ENCODE peak calls at places on chromosomes 13 and 19, in ten cellular contexts. U is hepatocyte, D is HFF-Myc, Q is neural progenitor cell, Z is right lobe of liver, Y is fibroblast of pulmonary artery, X is H1, B is natural killer cell, S is AG04449, O is A549. R is an unnamed sample.
A peak's percentile ranks its signal among the peaks of the same experiment; 100 is the strongest.

GRCh38 chr19:53812335-53812734 is 11.8 kb downstream of the NLRP12 start:
- DNase-seq in X (peak; percentile 54), Y (no peak), B (no peak), O (no peak), Z (no peak), Q (peak; percentile 41), U (no peak), D (no peak), S (no peak), R (no peak)

GRCh38 chr19:40274585-40275544 is 10.3 kb downstream of the AKT2 start:
- DNase-seq in X (no peak), Y (no peak), D (no peak), Q (no peak), Z (no peak), U (peak; percentile 2), S (no peak), O (no peak), B (no peak), R (no peak)

GRCh38 chr13:110509971-110510786 is 51.3 kb downstream of the RAB20 start:
- DNase-seq in U (no peak), Q (no peak), S (no peak), D (no peak), O (no peak), B (no peak), Z (peak; percentile 43), Y (no peak), X (no peak), R (no peak)

GRCh38 chr19:14450168-14450874 is 17.2 kb downstream of the PKN1 start:
- DNase-seq in D (no peak), Y (peak; percentile 28), Z (no peak), X (peak; percentile 99), Q (peak; percentile 65), U (peak; percentile 37), S (no peak), O (peak; percentile 56), B (peak; percentile 56), R (no peak)

GRCh38 chr19:38231918-38232317 is 7.9 kb upstream of the DPF1 start:
- DNase-seq in D (no peak), S (no peak), Q (no peak), X (no peak), O (no peak), Y (no peak), B (no peak), Z (no peak), U (no peak), R (no peak)

GRCh38 chr13:96527497-96527896 is 437.6 kb downstream of the HS6ST3 start:
- DNase-seq in B (no peak), X (no peak), D (no peak), S (no peak), O (no peak), Y (no peak), Z (no peak), Q (no peak), U (no peak), R (no peak)

GRCh38 chr13:99434258-99434788 is 66.9 kb upstream of the TM9SF2 start:
- DNase-seq in Q (no peak), X (no peak), B (peak; percentile 69), U (peak; percentile 33), Z (no peak), Y (no peak), S (no peak), D (no peak), O (no peak), R (no peak)

GRCh38 chr19:48686103-48686502 is 9.7 kb upstream of the FUT2 start:
- DNase-seq in Y (no peak), U (no peak), O (no peak), B (no peak), Z (no peak), Q (no peak), S (no peak), D (no peak), X (no peak), R (no peak)

GRCh38 chr13:34941436-34941834 is 635 bp upstream of the NBEA start:
- DNase-seq in U (no peak), Y (no peak), D (no peak), Q (no peak), S (no peak), X (no peak), B (no peak), O (peak; percentile 4), Z (no peak), R (no peak)

GRCh38 chr19:7497292-7497691 is 8.5 kb upstream of the PEX11G start:
- DNase-seq in Q (peak; percentile 72), D (no peak), X (no peak), O (no peak), Y (no peak), Z (no peak), B (no peak), S (no peak), U (no peak), R (no peak)

GRCh38 chr19:34431681-34432402 is 3.7 kb downstream of the UBA2 start:
- DNase-seq in B (no peak), D (no peak), O (no peak), Q (no peak), Y (no peak), S (no peak), Z (no peak), X (no peak), U (no peak), R (no peak)

DNA sequence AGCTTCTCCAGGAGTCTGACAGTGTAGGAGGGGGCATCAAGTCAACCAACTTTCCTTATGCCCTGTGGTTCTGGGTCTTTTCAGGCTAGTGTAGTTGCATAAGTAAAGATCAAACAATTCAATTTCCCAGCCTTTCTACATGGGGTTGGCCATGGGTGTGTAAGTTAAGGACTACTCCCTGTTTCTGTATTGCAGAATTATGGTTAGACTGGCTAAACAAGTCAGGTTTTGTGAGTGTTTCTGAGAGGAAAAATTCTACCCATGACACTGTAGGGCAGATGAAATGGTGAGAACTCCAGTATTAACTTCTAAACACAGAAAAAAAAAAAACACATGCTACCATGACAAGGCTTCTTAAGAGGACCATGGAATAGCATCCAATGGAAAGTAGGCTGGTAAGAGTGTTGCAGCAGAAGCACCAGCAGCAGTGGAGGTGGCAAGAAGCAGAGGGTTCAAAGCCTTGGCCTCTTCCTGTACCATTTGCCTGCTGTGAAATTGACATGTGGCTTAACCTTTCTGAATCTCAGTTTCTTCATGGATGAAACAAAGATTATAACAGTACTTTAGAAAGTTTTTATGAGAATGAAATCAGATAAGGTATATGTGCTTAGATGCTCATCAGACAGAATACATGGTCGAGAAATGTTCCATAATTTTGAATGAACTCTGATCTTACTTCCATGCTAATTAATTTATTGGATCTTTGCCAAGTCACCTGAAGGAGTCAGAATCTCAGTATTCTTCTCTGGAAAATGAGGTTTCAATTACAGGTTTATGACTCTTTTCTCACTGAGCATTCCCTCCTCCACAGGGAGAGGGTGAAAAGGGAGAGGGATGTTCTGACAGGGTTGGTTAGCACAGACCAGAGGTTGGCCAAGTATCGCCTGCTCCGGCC is 11.4 kb upstream of the SCEL start:
- DNase-seq in U (no peak), D (no peak), X (no peak), O (no peak), Q (no peak), B (no peak), Y (no peak), S (no peak), Z (no peak), R (no peak)
- TF ChIP-seq CTCF in U (no peak), D (no peak), X (no peak), O (no peak), Q (no peak), B (no peak), Y (no peak), S (no peak), Z (no peak), R (no peak)

GRCh38 chr13:77865588-77865987 is 53.0 kb downstream of the EDNRB start:
- DNase-seq in D (no peak), S (no peak), Z (no peak), X (no peak), B (no peak), Q (no peak), U (peak; percentile 37), O (no peak), Y (no peak), R (no peak)
- TF ChIP-seq CTCF in D (no peak), S (no peak), Z (no peak), X (no peak), B (no peak), Q (no peak), U (no peak), O (no peak), Y (no peak), R (no peak)

GRCh38 chr19:12723383-12723642 is 419 bp downstream of the TNPO2 start:
- DNase-seq in Z (no peak), O (no peak), D (no peak), B (no peak), Q (peak; percentile 28), Y (no peak), X (no peak), U (no peak), S (no peak), R (no peak)
- TF ChIP-seq CTCF in Z (no peak), O (no peak), D (no peak), B (no peak), Q (no peak), Y (no peak), X (no peak), U (no peak), S (no peak), R (no peak)

DNA sequence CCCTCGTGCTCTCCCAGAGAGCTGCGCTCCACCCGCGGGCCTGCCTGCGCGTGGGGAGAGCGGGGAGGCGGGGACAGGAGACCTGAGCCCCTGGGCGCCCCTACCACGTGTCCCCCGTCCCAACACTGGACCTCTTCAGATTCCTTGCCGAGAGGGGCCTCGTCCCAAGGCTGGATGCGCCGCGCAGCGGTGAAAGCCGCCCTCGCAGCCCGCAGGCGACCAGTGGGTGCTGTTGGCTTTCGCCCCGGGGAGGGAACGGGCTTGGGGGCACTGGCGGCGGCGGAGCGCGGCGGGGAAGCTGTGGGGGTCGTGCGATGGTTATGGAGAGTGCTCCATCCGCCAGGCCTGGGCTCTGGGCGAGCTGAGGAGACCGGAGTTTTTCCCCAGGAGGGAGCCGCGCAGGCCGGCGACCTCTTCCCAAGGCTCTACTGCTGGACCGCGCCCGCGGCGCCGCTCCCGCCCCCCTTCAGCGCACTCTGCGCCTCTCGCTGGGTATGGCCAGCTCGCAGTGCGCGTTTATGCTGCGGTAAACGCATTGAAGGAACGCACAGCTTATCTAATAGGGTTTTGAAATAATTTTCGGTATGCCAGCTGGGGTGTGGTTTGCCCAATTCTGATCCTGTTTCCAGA is 17.2 kb upstream of the RNF17 start:
- DNase-seq in Y (no peak), U (peak; percentile 39), B (no peak), Z (no peak), X (peak; percentile 85), O (peak; percentile 17), D (no peak), S (no peak), Q (peak; percentile 71), R (no peak)
- TF ChIP-seq CTCF in Y (peak; percentile 7), U (peak; percentile 20), B (no peak), Z (no peak), X (peak; percentile 59), O (no peak), D (peak; percentile 10), S (peak; percentile 2), Q (peak; percentile 58), R (peak; percentile 1)

DNA sequence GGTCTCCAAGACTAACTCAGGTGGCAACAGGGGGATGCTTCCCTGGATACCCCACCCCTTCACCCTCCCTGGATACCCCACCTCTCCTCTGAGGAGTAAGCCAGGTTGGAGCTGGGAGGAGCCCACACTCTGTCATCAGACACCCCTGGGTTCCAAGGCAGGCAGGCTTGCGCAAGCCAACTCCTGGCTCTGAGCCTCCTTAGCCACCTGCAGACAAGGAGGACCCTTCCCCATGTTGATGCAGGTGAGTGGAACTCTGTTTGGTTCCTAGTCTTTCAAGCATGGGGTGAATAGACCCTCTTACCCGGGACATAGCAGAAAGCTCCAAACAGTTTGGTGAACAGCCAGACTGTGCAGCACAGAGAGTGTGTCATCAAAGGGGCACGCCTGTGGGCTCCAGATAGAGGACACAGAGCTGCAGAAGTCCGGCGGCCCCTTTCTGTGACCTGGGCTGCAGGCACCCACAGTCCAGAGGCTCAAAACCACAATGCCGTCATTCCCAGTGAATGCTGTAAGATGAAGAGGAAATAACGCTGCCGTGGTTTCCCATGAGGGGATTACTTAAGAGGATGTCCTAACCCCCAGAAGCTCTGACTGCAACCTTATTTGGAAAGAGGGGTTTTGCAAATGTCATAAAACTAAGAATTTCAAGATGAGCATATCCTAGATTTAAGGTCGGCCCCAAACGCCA is 12.1 kb upstream of the HAS1 start:
- DNase-seq in S (no peak), Q (no peak), U (no peak), O (no peak), X (no peak), Y (peak; percentile 84), Z (peak; percentile 64), B (no peak), D (no peak), R (no peak)
- TF ChIP-seq CTCF in S (no peak), Q (no peak), U (no peak), O (no peak), X (no peak), Y (no peak), Z (no peak), B (no peak), D (no peak), R (no peak)